ENCODE peak calls at places on chromosomes 3 and 15, in seven cellular contexts. X, M, U, Y, B, A and Q are unnamed samples.

GRCh38 chr15:92473784-92474183 is 80.1 kb downstream of the ST8SIA2 start:
- DNase-seq in X (no peak), U (no peak), B (no peak), A (no peak), M (no peak), Y (no peak), Q (no peak)

GRCh38 chr3:23748398-23749110 is 57.2 kb upstream of the UBE2E1 start:
- DNase-seq in A (peak; percentile 88), X (no peak), Y (peak; percentile 64), U (no peak), M (no peak), B (no peak), Q (no peak)

GRCh38 chr15:48086582-48086981 is 34.2 kb upstream of the SLC24A5 start:
- DNase-seq in X (no peak), A (no peak), U (no peak), Y (peak; percentile 24), M (no peak), B (no peak), Q (no peak)

GRCh38 chr3:13110678-13111116 is 37.5 kb upstream of the IQSEC1 start:
- DNase-seq in B (no peak), M (peak; percentile 94), U (no peak), Y (no peak), A (peak; percentile 33), X (no peak), Q (no peak)

GRCh38 chr3:63559884-63560283 is 92.6 kb upstream of the SNTN start:
- DNase-seq in B (no peak), X (no peak), U (no peak), Y (peak; percentile 13), A (no peak), M (no peak), Q (no peak)

GRCh38 chr3:64838150-64838735 is 150.4 kb upstream of the ADAMTS9 start:
- DNase-seq in A (no peak), B (no peak), U (no peak), X (no peak), M (no peak), Y (no peak), Q (no peak)

GRCh38 chr15:95742836-95743235 is 587.7 kb upstream of the NR2F2 start:
- DNase-seq in Y (peak; percentile 6), X (no peak), A (no peak), U (no peak), M (no peak), B (no peak), Q (no peak)

GRCh38 chr3:160154033-160154432 is 71.2 kb upstream of the C3orf80 start:
- DNase-seq in A (no peak), U (no peak), M (no peak), X (no peak), Y (peak; percentile 78), B (no peak), Q (no peak)

GRCh38 chr3:71444861-71445259 is 138.7 kb downstream of the FOXP1 start:
- DNase-seq in X (no peak), M (no peak), A (no peak), B (no peak), Y (no peak), U (no peak), Q (no peak)

GRCh38 chr3:160830792-160831191 is 74.8 kb downstream of the PPM1L start:
- DNase-seq in Y (no peak), M (no peak), X (no peak), A (no peak), B (no peak), U (no peak), Q (no peak)

GRCh38 chr3:196003611-196004010 is 78.3 kb downstream of the TFRC start:
- DNase-seq in X (no peak), A (no peak), M (no peak), U (no peak), Y (no peak), B (no peak), Q (no peak)

GRCh38 chr15:82930466-82930865 is 22.1 kb downstream of the HOMER2 start:
- DNase-seq in Y (no peak), A (no peak), B (no peak), X (no peak), U (no peak), M (no peak), Q (no peak)

GRCh38 chr3:130934442-130935089 is 40.7 kb downstream of the ATP2C1 start:
- DNase-seq in B (no peak), Y (peak; percentile 22), A (no peak), X (no peak), U (no peak), M (no peak), Q (no peak)

GRCh38 chr3:42747581-42747980 is 25.5 kb downstream of the CCDC13 start:
- DNase-seq in Y (no peak), M (no peak), U (no peak), X (no peak), B (no peak), A (no peak), Q (no peak)

GRCh38 chr15:80325206-80325605 is 73.2 kb upstream of the CTXND1 start:
- DNase-seq in U (no peak), X (no peak), Y (no peak), M (no peak), A (peak; percentile 34), B (no peak), Q (no peak)

GRCh38 chr3:124658270-124658669 is 72.0 kb upstream of the UMPS start:
- DNase-seq in Y (no peak), X (no peak), B (no peak), U (no peak), M (no peak), A (no peak), Q (no peak)

GRCh38 chr3:123757281-123757940 is 126.7 kb downstream of the MYLK start:
- DNase-seq in X (no peak), B (peak; percentile 79), U (no peak), Y (peak; percentile 36), M (peak; percentile 53), A (peak; percentile 82), Q (no peak)

GRCh38 chr3:105022813-105023212 is 343.9 kb upstream of the ALCAM start:
- DNase-seq in U (no peak), A (no peak), X (no peak), B (no peak), Y (no peak), M (no peak), Q (no peak)

GRCh38 chr15:57384024-57384423 is 7.7 kb downstream of the CGNL1 start:
- DNase-seq in M (no peak), X (no peak), A (no peak), Y (peak; percentile 31), B (no peak), U (no peak), Q (no peak)

GRCh38 chr3:108602249-108602934 is 12.9 kb downstream of the DZIP3 start:
- DNase-seq in Y (no peak), X (no peak), M (no peak), U (no peak), B (no peak), A (no peak), Q (no peak)

GRCh38 chr3:129695203-129695602 is 88.7 kb upstream of the PLXND1 start:
- DNase-seq in Y (peak; percentile 77), M (no peak), B (no peak), A (peak; percentile 77), X (no peak), U (no peak), Q (no peak)

GRCh38 chr15:33310481-33311311 is at the start of gene RYR3:
- DNase-seq in M (no peak), B (no peak), A (no peak), X (peak; percentile 72), Y (peak; percentile 22), U (peak; percentile 28), Q (no peak)

GRCh38 chr3:44045476-44046275 is 196.0 kb upstream of the TOPAZ1 start:
- DNase-seq in B (peak; percentile 15), Y (no peak), X (no peak), A (no peak), M (peak; percentile 92), U (no peak), Q (no peak)

GRCh38 chr3:187947927-187948682 is 202.8 kb upstream of the BCL6 start:
- DNase-seq in X (no peak), M (no peak), Y (no peak), A (no peak), U (no peak), B (no peak), Q (no peak)

GRCh38 chr3:16253601-16254000 is 11.1 kb downstream of the DPH3 start:
- DNase-seq in X (no peak), M (no peak), A (peak; percentile 71), U (no peak), Y (peak; percentile 48), B (no peak), Q (no peak)

GRCh38 chr3:196320110-196320509 is 2.1 kb upstream of the DYNLT2B start:
- DNase-seq in M (no peak), B (no peak), Y (no peak), U (no peak), X (no peak), A (no peak), Q (no peak)

GRCh38 chr3:174253940-174254339 is 605.2 kb upstream of the NAALADL2 start:
- DNase-seq in Y (no peak), A (no peak), B (no peak), U (no peak), X (no peak), M (no peak), Q (no peak)

GRCh38 chr3:162295323-162295983 is 798.8 kb downstream of the OTOL1 start:
- DNase-seq in Y (peak; percentile 92), A (peak; percentile 86), U (no peak), M (no peak), X (no peak), B (no peak), Q (no peak)

GRCh38 chr15:33293619-33294309 is 17.0 kb upstream of the RYR3 start:
- DNase-seq in X (no peak), U (no peak), B (peak; percentile 14), Y (peak; percentile 18), M (no peak), A (no peak), Q (no peak)

GRCh38 chr15:64443747-64444621 is 16.4 kb upstream of the ZNF609 start:
- DNase-seq in A (peak; percentile 87), U (no peak), M (no peak), X (no peak), Y (peak; percentile 84), B (peak; percentile 39), Q (no peak)

GRCh38 chr3:32870373-32871091 is 52.7 kb downstream of the TRIM71 start:
- DNase-seq in X (no peak), M (no peak), Y (no peak), B (no peak), U (no peak), A (no peak), Q (no peak)

GRCh38 chr3:151770941-151771340 is 37.2 kb downstream of the AADACL2 start:
- DNase-seq in Y (peak; percentile 76), B (no peak), M (no peak), X (no peak), A (no peak), U (peak; percentile 10), Q (no peak)

GRCh38 chr3:86969500-86970189 is 21.3 kb downstream of the VGLL3 start:
- DNase-seq in B (peak; percentile 39), A (peak; percentile 68), M (peak; percentile 54), U (peak; percentile 53), X (no peak), Y (peak; percentile 74), Q (no peak)

GRCh38 chr3:47890832-47891620 is 88.1 kb downstream of the DHX30 start:
- DNase-seq in M (no peak), Y (no peak), B (no peak), X (no peak), A (peak; percentile 29), U (no peak), Q (no peak)

GRCh38 chr3:100590114-100590839 is 19.1 kb upstream of the ADGRG7 start:
- DNase-seq in B (peak; percentile 56), U (peak; percentile 77), Y (peak; percentile 77), M (peak; percentile 68), A (peak; percentile 80), X (no peak), Q (no peak)

GRCh38 chr3:82130056-82130455 is 368.6 kb upstream of the GBE1 start:
- DNase-seq in X (no peak), A (no peak), Y (no peak), U (no peak), B (no peak), M (no peak), Q (no peak)

GRCh38 chr15:46312133-46312740 is 677.4 kb downstream of the SQOR start:
- DNase-seq in A (peak; percentile 47), U (peak; percentile 13), Y (peak; percentile 65), B (peak; percentile 54), M (peak; percentile 69), X (peak; percentile 81), Q (peak; percentile 11)

GRCh38 chr3:72601049-72601448 is 247.2 kb downstream of the SHQ1 start:
- DNase-seq in A (peak; percentile 3), B (no peak), Y (no peak), X (no peak), U (no peak), M (no peak), Q (no peak)